ENCODE peak calls at places on chromosomes 6 and 20, in five cellular contexts. D, Q, B, K and T are unnamed samples.

GRCh38 chr20:47686545-47686944 is 98.7 kb downstream of the SULF2 start:
- DNase-seq in K (no peak), Q (no peak), B (peak; percentile 70), D (no peak), T (no peak)

GRCh38 chr6:53391170-53391569 is 42.4 kb upstream of the ELOVL5 start:
- DNase-seq in Q (no peak), B (no peak), K (no peak), D (no peak), T (no peak)

GRCh38 chr6:165774903-165775608 is 112.0 kb upstream of the PDE10A start:
- DNase-seq in D (no peak), B (peak; percentile 21), K (no peak), Q (no peak), T (no peak)

GRCh38 chr20:21681219-21681931 is 24.1 kb upstream of the PAX1 start:
- DNase-seq in B (no peak), D (no peak), K (no peak), Q (no peak), T (no peak)

GRCh38 chr20:4563534-4563933 is 158.2 kb upstream of the PRND start:
- DNase-seq in K (no peak), B (no peak), D (no peak), Q (peak; percentile 55), T (peak; percentile 52)

GRCh38 chr6:34792605-34793500 is 970 bp downstream of the BLTP3A start:
- DNase-seq in Q (peak; percentile 69), B (no peak), D (no peak), K (no peak), T (peak; percentile 46)

GRCh38 chr20:31988430-31989015 is 20.6 kb downstream of the XKR7 start:
- DNase-seq in B (no peak), K (no peak), Q (no peak), D (no peak), T (no peak)

GRCh38 chr6:90294989-90295853 is 1.4 kb downstream of the BACH2 start:
- DNase-seq in B (no peak), D (peak; percentile 50), K (peak; percentile 29), Q (no peak), T (peak; percentile 39)

GRCh38 chr6:121811106-121811505 is 375.7 kb downstream of the GJA1 start:
- DNase-seq in Q (no peak), K (no peak), D (no peak), B (no peak), T (no peak)